ENCODE peak calls at places on chromosomes 16 and 17, in four cellular contexts. U is GDM1; M is GM23338; J is activated naive CD4-positive, alpha-beta T cell treated with anti-CD3 and anti-CD28 coated beads, Interleukin-2, amount 50 U/mL, for 16 hours. N is an unnamed sample.

GRCh38 chr17:72622661-72623433 is 469.6 kb downstream of the SLC39A11 start:
- DNase-seq in U (no peak), M (no peak), J (no peak), N (no peak)

GRCh38 chr16:84617068-84617630 is 729 bp downstream of the COTL1 start:
- DNase-seq in U (no peak), M (no peak), J (peak), N (no peak)

GRCh38 chr17:55200904-55201608 is 63.7 kb upstream of the HLF start:
- DNase-seq in U (no peak), M (no peak), J (no peak), N (no peak)

GRCh38 chr16:84360170-84360569 is 8.2 kb upstream of the ATP2C2 start:
- DNase-seq in U (no peak), M (no peak), J (no peak), N (no peak)

GRCh38 chr16:13936596-13937081 is 16.7 kb downstream of the ERCC4 start:
- DNase-seq in U (no peak), M (no peak), J (no peak), N (no peak)

GRCh38 chr17:56715613-56716357 is 117.9 kb downstream of the C17orf67 start:
- DNase-seq in U (peak), M (peak), J (peak), N (peak)

GRCh38 chr16:1706386-1707192 is 594 bp downstream of the MAPK8IP3 start:
- DNase-seq in U (no peak), M (peak), J (peak), N (no peak)

GRCh38 chr16:84950906-84951305 is 60.4 kb downstream of the ZDHHC7 start:
- DNase-seq in U (no peak), M (peak), J (peak), N (no peak)

GRCh38 chr16:23476289-23476688 is 23.3 kb upstream of the COG7 start:
- DNase-seq in U (no peak), M (no peak), J (no peak), N (no peak)

GRCh38 chr17:74512624-74513084 is 18.6 kb downstream of the CD300LB start:
- DNase-seq in U (peak), M (no peak), J (no peak), N (peak)

GRCh38 chr16:1208239-1208830 is 16.7 kb downstream of the TPSG1 start:
- DNase-seq in U (peak), M (no peak), J (no peak), N (no peak)

GRCh38 chr16:57984443-57985203 is 13.7 kb upstream of the CNGB1 start:
- DNase-seq in U (no peak), M (peak), J (peak), N (peak)

GRCh38 chr17:21453144-21453982 is 77.2 kb downstream of the KCNJ12 start:
- DNase-seq in U (no peak), M (no peak), J (no peak), N (no peak)

GRCh38 chr16:28893291-28893690 is 15.0 kb downstream of the ATP2A1 start:
- DNase-seq in U (no peak), M (no peak), J (no peak), N (no peak)

GRCh38 chr16:69535123-69536050 is 30.4 kb upstream of the NFAT5 start:
- DNase-seq in U (no peak), M (no peak), J (no peak), N (no peak)

GRCh38 chr16:69114976-69115355 is 9.5 kb downstream of the HAS3 start:
- DNase-seq in U (no peak), M (no peak), J (no peak), N (no peak)

GRCh38 chr17:59378621-59379194 is 47.3 kb downstream of the YPEL2 start:
- DNase-seq in U (no peak), M (no peak), J (no peak), N (no peak)

GRCh38 chr17:27455569-27455913 is 707 bp upstream of the KSR1 start:
- DNase-seq in U (no peak), M (no peak), J (no peak), N (no peak)

GRCh38 chr17:60573139-60573975 is 26.6 kb upstream of the PPM1D start:
- DNase-seq in U (no peak), M (peak), J (no peak), N (no peak)

GRCh38 chr17:10337136-10337535 is 35.7 kb downstream of the MYH13 start:
- DNase-seq in U (no peak), M (no peak), J (no peak), N (no peak)

GRCh38 chr17:28426081-28426519 is 20.1 kb upstream of the SLC46A1 start:
- DNase-seq in U (no peak), M (peak), J (no peak), N (no peak)

GRCh38 chr16:81041696-81042095 is 6.1 kb downstream of the ATMIN start:
- DNase-seq in U (no peak), M (no peak), J (no peak), N (no peak)

GRCh38 chr16:4883501-4883900 is 36.2 kb downstream of the UBN1 start:
- DNase-seq in U (no peak), M (no peak), J (no peak), N (no peak)

N was measured in ureter.